ENCODE peak calls at places on chromosomes 7 and 10, in five cellular contexts. B is CD4-positive, CD25-positive, alpha-beta regulatory T cell; Y is GM23248; P is heart left ventricle; T is adipocyte. A is an unnamed sample.
A peak's percentile ranks its signal among the peaks of the same experiment; 100 is the strongest.

GRCh38 chr10:109089779-109090178 is 833.5 kb downstream of the XPNPEP1 start:
- DNase-seq in T (no peak), P (no peak), Y (no peak), B (no peak), A (no peak)

GRCh38 chr7:35463751-35464150 is 209.9 kb upstream of the TBX20 start:
- DNase-seq in B (no peak), P (no peak), Y (no peak), T (no peak), A (no peak)

GRCh38 chr7:40804477-40805215 is 669.8 kb downstream of the SUGCT start:
- DNase-seq in Y (peak; percentile 42), T (peak; percentile 56), P (no peak), B (no peak), A (no peak)

GRCh38 chr7:96949766-96950165 is 55.6 kb upstream of the DLX6 start:
- DNase-seq in B (no peak), P (no peak), T (peak; percentile 94), Y (peak; percentile 4), A (peak; percentile 73)

GRCh38 chr10:120371856-120372255 is 85.2 kb upstream of the PLPP4 start:
- DNase-seq in P (no peak), Y (no peak), B (no peak), T (no peak), A (no peak)

GRCh38 chr7:66150471-66150870 is 35.8 kb downstream of the CRCP start:
- DNase-seq in T (peak; percentile 45), B (no peak), P (peak; percentile 77), Y (peak; percentile 56), A (no peak)

GRCh38 chr7:132771301-132771730 is 195.0 kb upstream of the PLXNA4 start:
- DNase-seq in P (no peak), T (peak; percentile 11), Y (peak; percentile 41), B (no peak), A (no peak)

GRCh38 chr7:106344206-106344605 is 59.4 kb upstream of the NAMPT start:
- DNase-seq in B (no peak), T (no peak), P (no peak), Y (no peak), A (no peak)

GRCh38 chr7:40694991-40695390 is 560.2 kb downstream of the SUGCT start:
- DNase-seq in P (no peak), B (no peak), Y (no peak), T (no peak), A (no peak)

GRCh38 chr7:23700058-23700457 is 10.0 kb upstream of the STK31 start:
- DNase-seq in P (no peak), T (peak; percentile 17), B (no peak), Y (no peak), A (no peak)

GRCh38 chr10:5800782-5801181 is 12.5 kb downstream of the GDI2 start:
- DNase-seq in Y (no peak), T (no peak), P (no peak), B (no peak), A (peak; percentile 90)

GRCh38 chr10:69123306-69123746 is 652 bp upstream of the VPS26A start:
- DNase-seq in Y (peak; percentile 88), P (no peak), T (peak; percentile 87), B (no peak), A (peak; percentile 52)

GRCh38 chr7:155009570-155010157 is 6.7 kb upstream of the PAXIP1 start:
- DNase-seq in P (no peak), T (no peak), B (no peak), Y (no peak), A (peak; percentile 15)

GRCh38 chr10:78605800-78606350 is 462.9 kb upstream of the ZMIZ1 start:
- DNase-seq in Y (peak; percentile 48), B (no peak), T (no peak), P (no peak), A (peak; percentile 76)

GRCh38 chr7:32958046-32959025 is 1.1 kb downstream of the FKBP9 start:
- DNase-seq in T (peak; percentile 72), Y (peak; percentile 89), B (no peak), P (peak; percentile 73), A (peak; percentile 68)

GRCh38 chr7:130273081-130273699 is 6.5 kb downstream of the CPA2 start:
- DNase-seq in T (no peak), P (peak; percentile 25), B (no peak), Y (peak; percentile 36), A (peak; percentile 60)

GRCh38 chr7:466465-467191 is 53.0 kb downstream of the PDGFA start:
- DNase-seq in B (no peak), T (no peak), Y (no peak), P (no peak), A (no peak)

GRCh38 chr10:5876181-5876768 is 13.4 kb downstream of the ANKRD16 start:
- DNase-seq in T (peak; percentile 87), Y (peak; percentile 94), B (no peak), P (no peak), A (no peak)

GRCh38 chr10:88810196-88810961 is 7.8 kb downstream of the LIPM start:
- DNase-seq in P (no peak), B (no peak), Y (peak; percentile 76), T (peak; percentile 88), A (peak; percentile 85)

GRCh38 chr7:48101880-48102448 is 12.9 kb downstream of the UPP1 start:
- DNase-seq in Y (no peak), P (no peak), B (no peak), T (no peak), A (no peak)

GRCh38 chr7:23226841-23227450 is 19.6 kb upstream of the GPNMB start:
- DNase-seq in B (no peak), Y (no peak), P (no peak), T (no peak), A (no peak)

GRCh38 chr10:109259293-109259692 is 664.0 kb downstream of the XPNPEP1 start:
- DNase-seq in T (peak; percentile 30), P (no peak), B (no peak), Y (peak; percentile 47), A (no peak)

GRCh38 chr7:133582766-133583523 is 330.1 kb downstream of the EXOC4 start:
- DNase-seq in T (peak; percentile 93), P (no peak), B (no peak), Y (peak; percentile 86), A (no peak)

GRCh38 chr7:100248483-100248882 is 28.7 kb downstream of the PVRIG start:
- DNase-seq in B (no peak), T (no peak), Y (no peak), P (no peak), A (no peak)

GRCh38 chr7:103843689-103844480 is 145.6 kb downstream of the RELN start:
- DNase-seq in P (no peak), B (no peak), T (no peak), Y (no peak), A (no peak)

GRCh38 chr10:82826132-82826531 is 951.1 kb downstream of the NRG3 start:
- DNase-seq in B (no peak), T (peak; percentile 98), P (no peak), Y (peak; percentile 88), A (peak; percentile 41)

GRCh38 chr7:92613720-92614119 is 23.5 kb upstream of the FAM133B start:
- DNase-seq in Y (no peak), P (no peak), B (no peak), T (no peak), A (no peak)

GRCh38 chr7:96237040-96237439 is 84.9 kb downstream of the SLC25A13 start:
- DNase-seq in Y (no peak), P (no peak), T (no peak), B (no peak), A (no peak)

GRCh38 chr10:133163889-133164815 is 4.1 kb downstream of the KNDC1 start:
- DNase-seq in P (peak; percentile 5), T (no peak), Y (no peak), B (no peak), A (no peak)

GRCh38 chr10:71588685-71589084 is 130.9 kb downstream of the C10orf105 start:
- DNase-seq in B (no peak), T (no peak), Y (no peak), P (no peak), A (no peak)

GRCh38 chr10:70145166-70145665 is 1.3 kb downstream of the TYSND1 start:
- DNase-seq in T (peak; percentile 22), Y (peak; percentile 56), B (no peak), P (peak; percentile 25), A (no peak)

GRCh38 chr7:22627136-22627535 is 99.9 kb upstream of the IL6 start:
- DNase-seq in T (no peak), B (no peak), P (no peak), Y (peak; percentile 45), A (no peak)

GRCh38 chr7:54632696-54633095 is 90.5 kb downstream of the VSTM2A start:
- DNase-seq in B (no peak), Y (no peak), P (no peak), T (no peak), A (no peak)

GRCh38 chr10:50552308-50552707 is 71.4 kb downstream of the SGMS1 start:
- DNase-seq in Y (peak; percentile 65), T (peak; percentile 94), B (no peak), P (no peak), A (no peak)

GRCh38 chr7:139603896-139604295 is 80.4 kb downstream of the CLEC2L start:
- DNase-seq in Y (no peak), T (no peak), P (peak; percentile 59), B (no peak), A (no peak)
- H3K36me3 ChIP-seq in Y (peaks cover 14% of the 10 kb centered on the region), T (peaks cover 86% of the 10 kb centered on the region), P (peaks cover 3% of the 10 kb centered on the region), B (peaks cover 10% of the 10 kb centered on the region), A (peaks cover 23% of the 10 kb centered on the region)

DNA sequence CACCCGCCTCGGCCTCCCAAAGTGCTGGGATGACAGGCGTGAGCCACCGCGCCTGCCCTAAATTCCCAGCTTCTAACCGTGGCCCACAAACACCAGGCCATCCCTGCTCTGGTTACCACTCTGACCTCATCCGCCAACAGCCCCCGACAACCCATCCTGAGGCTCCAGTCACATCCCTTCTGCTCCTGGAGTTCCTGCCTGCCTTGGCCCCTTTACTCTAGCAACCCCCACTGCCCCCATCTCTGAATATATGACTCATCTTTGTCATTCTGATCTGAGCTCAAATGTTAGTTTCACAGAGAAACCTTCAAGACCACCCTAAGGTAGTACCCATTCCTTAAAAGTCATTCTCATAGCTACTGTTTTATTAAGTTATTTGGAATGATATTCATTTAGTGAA is 26.6 kb downstream of the RHEB start:
- DNase-seq in T (no peak), B (no peak), P (no peak), Y (no peak), A (no peak)
- H3K36me3 ChIP-seq in T (peaks cover 26% of the 10 kb centered on the region), B (peaks cover 29% of the 10 kb centered on the region), P (no peaks in the 10 kb centered on the region), Y (peaks cover 10% of the 10 kb centered on the region), A (peaks cover 13% of the 10 kb centered on the region)

DNA sequence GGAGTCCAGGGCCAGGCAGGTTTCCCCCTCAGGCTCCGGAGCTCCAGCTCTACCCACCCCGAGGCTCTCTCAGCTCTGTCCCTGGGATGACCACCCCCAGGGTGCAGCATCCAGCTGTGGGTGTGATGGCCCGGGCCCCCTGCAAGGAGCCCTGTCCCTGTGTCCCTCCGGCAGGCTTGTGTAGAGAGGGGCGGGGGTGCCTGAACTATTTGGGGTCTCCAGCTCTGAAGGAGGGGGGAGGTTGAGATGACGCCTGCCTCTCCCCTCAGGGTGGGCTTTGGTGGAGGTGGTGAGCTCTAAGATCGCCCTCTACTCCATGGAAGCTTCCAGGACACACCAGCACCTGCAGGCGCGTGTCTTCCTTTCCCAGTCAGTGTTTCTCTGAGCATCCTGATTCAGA is 39.4 kb downstream of the ADRA2A start:
- DNase-seq in B (no peak), P (no peak), Y (no peak), T (no peak), A (no peak)
- H3K36me3 ChIP-seq in B (no peaks in the 10 kb centered on the region), P (no peaks in the 10 kb centered on the region), Y (no peaks in the 10 kb centered on the region), T (no peaks in the 10 kb centered on the region), A (no peaks in the 10 kb centered on the region)

DNA sequence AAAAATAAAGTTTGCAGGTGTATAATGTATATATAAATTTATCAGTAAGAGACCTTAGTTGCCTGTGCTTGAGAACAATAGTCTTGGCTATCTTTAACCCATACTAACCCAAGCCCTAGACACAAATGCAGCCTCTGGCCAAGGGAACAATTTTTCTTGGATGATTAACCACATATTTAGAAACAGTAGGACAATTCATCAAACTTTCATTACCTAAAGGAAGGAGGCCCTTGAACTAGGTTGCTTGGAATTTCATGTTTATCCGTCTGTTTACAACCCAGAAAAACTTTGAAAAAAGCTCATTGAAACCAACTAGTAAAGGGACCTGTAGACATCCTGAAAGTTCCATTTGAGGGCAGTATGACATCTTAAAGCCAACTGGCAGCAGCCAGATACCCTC is 8.9 kb upstream of the ERLIN1 start:
- DNase-seq in P (no peak), T (no peak), Y (no peak), B (no peak), A (no peak)
- H3K36me3 ChIP-seq in P (no peaks in the 10 kb centered on the region), T (peaks cover 88% of the 10 kb centered on the region), Y (peaks cover 51% of the 10 kb centered on the region), B (peaks cover 76% of the 10 kb centered on the region), A (peaks cover 10% of the 10 kb centered on the region)